ENCODE peak calls at places on chromosomes 6 and 20, in eight cellular contexts. A, G, C, K, Q, L, J and H are unnamed samples.

GRCh38 chr20:8133816-8134451 is 1.9 kb downstream of the PLCB1 start:
- DNase-seq in G (no peak), C (no peak), L (no peak), Q (no peak), A (no peak), K (no peak), J (no peak), H (no peak)

GRCh38 chr6:156438519-156438918 is 338.7 kb upstream of the ARID1B start:
- DNase-seq in L (no peak), J (no peak), K (no peak), A (no peak), Q (no peak), C (no peak), G (no peak), H (no peak)

GRCh38 chr6:1915226-1915625 is 305.5 kb downstream of the FOXC1 start:
- DNase-seq in A (no peak), L (no peak), C (no peak), G (no peak), J (no peak), K (no peak), Q (no peak), H (no peak)

GRCh38 chr6:7697820-7698623 is 27.9 kb upstream of the BMP6 start:
- DNase-seq in C (no peak), J (peak), A (no peak), K (no peak), Q (no peak), L (no peak), G (peak), H (no peak)

GRCh38 chr6:148915889-148916288 is 169.1 kb downstream of the UST start:
- DNase-seq in C (no peak), J (no peak), L (no peak), Q (no peak), A (no peak), G (no peak), K (no peak), H (no peak)

GRCh38 chr6:14792118-14792955 is 453.5 kb upstream of the JARID2 start:
- DNase-seq in Q (no peak), G (no peak), A (no peak), K (no peak), L (no peak), J (no peak), C (no peak), H (no peak)

GRCh38 chr6:161313940-161314509 is 40.2 kb upstream of the AGPAT4 start:
- DNase-seq in K (no peak), J (no peak), A (no peak), C (no peak), Q (no peak), L (no peak), G (no peak), H (no peak)

GRCh38 chr20:59248031-59248684 is 52.3 kb upstream of the EDN3 start:
- DNase-seq in K (no peak), J (no peak), C (no peak), Q (no peak), L (no peak), G (no peak), A (no peak), H (no peak)

GRCh38 chr6:37940074-37940847 is 120.7 kb downstream of the ZFAND3 start:
- DNase-seq in C (peak), G (peak), L (no peak), J (peak), Q (no peak), K (no peak), A (no peak), H (no peak)

GRCh38 chr20:51339721-51340450 is 202.6 kb downstream of the NFATC2 start:
- DNase-seq in J (no peak), L (no peak), Q (no peak), A (no peak), G (no peak), C (no peak), K (peak), H (no peak)

GRCh38 chr20:57716893-57717292 is 7.1 kb upstream of the PMEPA1 start:
- DNase-seq in J (no peak), L (no peak), Q (no peak), A (no peak), C (no peak), G (no peak), K (no peak), H (no peak)

GRCh38 chr6:122753688-122754056 is 25.8 kb upstream of the FABP7 start:
- DNase-seq in J (peak), A (no peak), K (no peak), C (peak), G (no peak), L (no peak), Q (no peak), H (no peak)

GRCh38 chr6:142300758-142301251 is 1.0 kb upstream of the ADGRG6 start:
- DNase-seq in K (no peak), J (peak), A (no peak), L (no peak), C (no peak), Q (no peak), G (no peak), H (no peak)

GRCh38 chr20:10915815-10916214 is 242.0 kb upstream of the JAG1 start:
- DNase-seq in K (no peak), L (no peak), C (no peak), A (no peak), G (no peak), J (no peak), Q (no peak), H (no peak)

GRCh38 chr6:34391023-34391485 is 1.4 kb downstream of the NUDT3 start:
- DNase-seq in K (peak), C (peak), Q (no peak), A (peak), G (peak), J (peak), L (no peak), H (no peak)

GRCh38 chr6:6825986-6826901 is 237.7 kb downstream of the LY86 start:
- DNase-seq in L (peak), G (peak), J (peak), A (peak), Q (no peak), K (no peak), C (peak), H (no peak)

GRCh38 chr6:42911171-42912021 is 4.5 kb upstream of the PTCRA start:
- DNase-seq in J (no peak), A (no peak), G (no peak), K (no peak), C (no peak), Q (no peak), L (no peak), H (peak)

GRCh38 chr20:4837760-4838159 is 116.1 kb downstream of the PRND start:
- DNase-seq in Q (no peak), L (no peak), K (no peak), A (no peak), C (no peak), J (no peak), G (no peak), H (no peak)

GRCh38 chr20:12591949-12592470 is 416.8 kb upstream of the SPTLC3 start:
- DNase-seq in J (no peak), G (no peak), A (no peak), K (no peak), L (no peak), Q (no peak), C (no peak), H (no peak)

GRCh38 chr6:98835149-98836024 is 1.0 kb downstream of the POU3F2 start:
- DNase-seq in A (no peak), L (no peak), Q (no peak), C (peak), G (no peak), K (no peak), J (no peak), H (peak)

GRCh38 chr6:81929828-81930227 is 177.3 kb upstream of the TENT5A start:
- DNase-seq in Q (no peak), A (no peak), J (peak), K (no peak), G (no peak), C (no peak), L (no peak), H (no peak)

GRCh38 chr6:116316772-116317467 is 37.2 kb upstream of the TSPYL1 start:
- DNase-seq in G (peak), K (no peak), J (no peak), L (no peak), C (no peak), A (no peak), Q (no peak), H (no peak)

GRCh38 chr6:168344338-168344737 is 24.8 kb upstream of the DACT2 start:
- DNase-seq in L (no peak), C (no peak), K (no peak), Q (no peak), A (no peak), J (no peak), G (no peak), H (no peak)

GRCh38 chr6:168347615-168348014 is 28.0 kb upstream of the DACT2 start:
- DNase-seq in A (no peak), J (no peak), C (no peak), K (no peak), L (no peak), G (no peak), Q (no peak), H (no peak)

GRCh38 chr6:168347053-168347452 is 27.5 kb upstream of the DACT2 start:
- DNase-seq in L (no peak), K (no peak), J (no peak), C (no peak), Q (no peak), G (no peak), A (no peak), H (no peak)

GRCh38 chr6:168345266-168345665 is 25.7 kb upstream of the DACT2 start:
- DNase-seq in G (no peak), C (no peak), J (no peak), A (no peak), K (no peak), L (no peak), Q (no peak), H (no peak)

GRCh38 chr6:168345896-168346754 is 26.5 kb upstream of the DACT2 start:
- DNase-seq in J (no peak), C (no peak), L (no peak), A (no peak), K (no peak), G (no peak), Q (no peak), H (no peak)
- TF ChIP-seq CTCF in J (no peak), C (no peak), L (no peak), A (no peak), K (no peak), G (no peak), Q (no peak), H (no peak)

GRCh38 chr6:139369068-139369467 is 5.4 kb downstream of the CITED2 start:
- DNase-seq in Q (no peak), L (no peak), K (no peak), J (peak), C (no peak), G (no peak), A (no peak), H (no peak)

GRCh38 chr6:139368661-139369060 is 5.8 kb downstream of the CITED2 start:
- DNase-seq in Q (no peak), K (no peak), J (no peak), A (no peak), L (no peak), C (no peak), G (no peak), H (no peak)

GRCh38 chr6:139370707-139371345 is 3.6 kb downstream of the CITED2 start:
- DNase-seq in L (no peak), G (no peak), Q (no peak), A (no peak), C (no peak), J (peak), K (no peak), H (no peak)

GRCh38 chr6:139370047-139370706 is 4.3 kb downstream of the CITED2 start:
- DNase-seq in K (no peak), Q (no peak), G (no peak), A (no peak), C (no peak), J (peak), L (no peak), H (no peak)

GRCh38 chr6:139369568-139370046 is 4.8 kb downstream of the CITED2 start:
- DNase-seq in J (peak), K (peak), Q (no peak), A (peak), C (no peak), L (no peak), G (no peak), H (no peak)
- TF ChIP-seq CTCF in J (peak), K (peak), Q (peak), A (peak), C (peak), L (peak), G (peak), H (peak)

GRCh38 chr20:23350007-23350854 is at the start of gene NXT1:
- DNase-seq in C (peak), L (peak), A (peak), K (peak), Q (peak), G (peak), J (peak), H (peak)
- TF ChIP-seq CTCF in C (no peak), L (peak), A (no peak), K (peak), Q (no peak), G (peak), J (no peak), H (peak)

GRCh38 chr6:154849475-154849874 is 116.3 kb downstream of the SCAF8 start:
- DNase-seq in J (no peak), A (no peak), C (no peak), Q (no peak), G (no peak), K (no peak), L (no peak), H (no peak)
- TF ChIP-seq CTCF in J (no peak), A (no peak), C (no peak), Q (no peak), G (no peak), K (no peak), L (no peak), H (no peak)

GRCh38 chr20:38214871-38215788 is 45.4 kb downstream of the KIAA1755 start:
- DNase-seq in C (no peak), Q (no peak), L (no peak), A (no peak), J (no peak), K (no peak), G (no peak), H (no peak)
- TF ChIP-seq CTCF in C (peak), Q (no peak), L (no peak), A (no peak), J (peak), K (peak), G (no peak), H (peak)

GRCh38 chr6:79525272-79526100 is 11.7 kb downstream of the LCA5 start:
- DNase-seq in G (no peak), Q (no peak), J (peak), C (no peak), L (no peak), K (peak), A (no peak), H (no peak)

GRCh38 chr6:79518850-79519249 is 18.4 kb downstream of the LCA5 start:
- DNase-seq in Q (no peak), C (no peak), J (no peak), A (no peak), K (no peak), L (no peak), G (no peak), H (no peak)

GRCh38 chr6:79524065-79524464 is 13.2 kb downstream of the LCA5 start:
- DNase-seq in K (no peak), J (no peak), A (no peak), C (no peak), G (no peak), L (no peak), Q (no peak), H (no peak)

GRCh38 chr6:79522609-79523008 is 14.6 kb downstream of the LCA5 start:
- DNase-seq in L (no peak), G (no peak), A (no peak), K (no peak), J (no peak), C (no peak), Q (no peak), H (no peak)

GRCh38 chr6:79520534-79520933 is 16.7 kb downstream of the LCA5 start:
- DNase-seq in K (no peak), G (no peak), L (no peak), Q (no peak), J (no peak), A (no peak), C (no peak), H (no peak)
- TF ChIP-seq CTCF in K (no peak), G (no peak), L (no peak), Q (no peak), J (no peak), A (no peak), C (no peak), H (no peak)

DNA sequence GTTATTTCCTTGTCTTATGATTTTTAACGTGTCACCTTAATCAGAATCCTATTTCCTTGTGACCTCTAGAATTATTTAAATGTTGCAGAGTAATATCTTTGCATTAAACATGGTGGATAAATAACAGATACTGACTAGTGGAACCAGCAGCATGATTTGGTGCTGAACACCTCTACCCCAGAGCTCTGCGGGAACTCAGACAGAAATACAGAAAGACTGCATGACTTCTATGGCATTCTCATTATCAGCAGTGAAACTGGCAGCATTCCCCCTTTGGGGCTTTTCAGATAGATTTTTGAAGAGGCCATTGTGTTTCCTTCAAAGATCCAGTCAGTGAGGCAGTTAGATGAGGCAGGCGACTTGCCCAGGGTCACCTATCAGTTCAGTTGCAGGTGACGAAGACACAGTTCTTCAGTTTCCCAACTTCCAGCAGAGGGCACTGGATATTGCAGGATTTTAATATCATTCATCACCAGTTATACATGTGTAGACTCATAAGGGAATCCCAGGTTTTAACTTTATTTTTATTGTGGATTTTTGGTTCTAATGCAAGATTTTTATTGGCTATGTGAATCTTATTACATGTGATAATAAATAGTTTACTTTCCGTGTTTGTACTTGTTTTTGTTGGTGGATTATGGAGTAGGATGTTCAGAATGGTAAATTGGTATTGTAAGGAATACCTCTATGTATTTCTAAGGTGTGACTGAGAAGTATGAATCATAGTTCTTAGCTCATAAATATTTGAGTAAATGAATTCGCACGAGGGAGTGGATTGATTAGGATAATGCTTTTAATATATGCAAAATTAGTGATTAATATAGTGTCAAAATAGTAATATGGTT is 81.3 kb downstream of the AFDN start:
- DNase-seq in C (peak), G (no peak), J (peak), Q (no peak), K (no peak), A (no peak), L (no peak), H (no peak)
- TF ChIP-seq CTCF in C (peak), G (peak), J (peak), Q (no peak), K (peak), A (no peak), L (peak), H (no peak)

DNA sequence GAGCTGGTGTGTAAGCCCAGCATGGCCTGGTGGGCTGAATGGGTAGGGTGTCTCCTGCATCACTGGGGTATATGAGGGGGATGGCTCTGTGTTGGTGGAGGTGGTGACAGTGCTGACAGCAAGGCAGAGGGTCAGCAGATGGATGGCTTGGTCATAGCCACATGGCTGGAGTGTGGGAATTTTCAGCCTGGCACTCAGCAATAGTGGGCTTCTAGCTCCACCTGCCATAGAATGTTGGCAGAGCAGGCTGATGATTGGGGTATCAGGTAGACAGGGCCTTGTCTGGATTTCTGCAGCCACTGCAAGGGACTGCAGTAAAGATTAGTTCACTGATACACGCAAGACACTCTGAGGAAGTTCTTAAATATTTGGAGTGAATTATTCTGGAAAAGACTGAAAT is 137.5 kb upstream of the BACH2 start:
- DNase-seq in L (no peak), J (no peak), A (no peak), G (no peak), C (no peak), K (no peak), Q (no peak), H (no peak)
- TF ChIP-seq CTCF in L (no peak), J (no peak), A (no peak), G (no peak), C (peak), K (peak), Q (no peak), H (no peak)

GRCh38 chr6:105364243-105364642 is 38.6 kb downstream of the PREP start:
- DNase-seq in Q (no peak), G (no peak), C (peak), K (no peak), L (no peak), J (peak), A (no peak), H (no peak)

GRCh38 chr6:105359419-105360366 is 43.2 kb downstream of the PREP start:
- DNase-seq in Q (no peak), J (peak), C (no peak), K (peak), A (no peak), G (no peak), L (no peak), H (no peak)

GRCh38 chr6:105369145-105369544 is 33.7 kb downstream of the PREP start:
- DNase-seq in L (no peak), J (no peak), G (no peak), Q (no peak), C (no peak), A (no peak), K (no peak), H (no peak)

GRCh38 chr6:105363100-105363754 is 39.7 kb downstream of the PREP start:
- DNase-seq in C (peak), K (no peak), Q (no peak), L (no peak), G (no peak), A (no peak), J (peak), H (no peak)
- TF ChIP-seq CTCF in C (peak), K (no peak), Q (no peak), L (peak), G (no peak), A (no peak), J (peak), H (no peak)